ENCODE peak calls at places on chromosomes 11 and 22, in four cellular contexts. One of them, this sample, is unnamed.
A peak's percentile ranks its signal among the peaks of the same experiment; 100 is the strongest.

GRCh38 chr11:111406589-111406988 is 27.5 kb upstream of the POU2AF1 start:
- DNase-seq in astrocyte: no peak
- DNase-seq in lower leg skin: no peak
- DNase-seq in heart left ventricle: no peak
- DNase-seq in this sample: no peak

GRCh38 chr11:9736365-9736764 is 72.5 kb downstream of the SWAP70 start:
- DNase-seq in heart left ventricle: no peak
- DNase-seq in astrocyte: no peak
- DNase-seq in lower leg skin: no peak
- DNase-seq in this sample: no peak

GRCh38 chr11:33829430-33830141 is 55.3 kb upstream of the FBXO3 start:
- DNase-seq in heart left ventricle: peak; percentile 35
- DNase-seq in lower leg skin: peak; percentile 51
- DNase-seq in astrocyte: peak; percentile 49
- DNase-seq in this sample: peak; percentile 52

GRCh38 chr22:24134090-24134846 is 47.0 kb upstream of the SUSD2 start:
- DNase-seq in lower leg skin: no peak
- DNase-seq in astrocyte: no peak
- DNase-seq in heart left ventricle: no peak
- DNase-seq in this sample: no peak

GRCh38 chr22:47620391-47620790 is 857.9 kb downstream of the TBC1D22A start:
- DNase-seq in astrocyte: no peak
- DNase-seq in heart left ventricle: no peak
- DNase-seq in lower leg skin: no peak
- DNase-seq in this sample: no peak

GRCh38 chr11:57316017-57316416 is 8.7 kb downstream of the TNKS1BP1 start:
- DNase-seq in astrocyte: no peak
- DNase-seq in heart left ventricle: no peak
- DNase-seq in lower leg skin: no peak
- DNase-seq in this sample: no peak

GRCh38 chr11:129965248-129965647 is 37.4 kb downstream of the PRDM10 start:
- DNase-seq in lower leg skin: no peak
- DNase-seq in heart left ventricle: no peak
- DNase-seq in astrocyte: no peak
- DNase-seq in this sample: no peak

GRCh38 chr11:110759972-110760381 is 47.7 kb upstream of the ARHGAP20 start:
- DNase-seq in heart left ventricle: no peak
- DNase-seq in astrocyte: peak; percentile 79
- DNase-seq in lower leg skin: no peak
- DNase-seq in this sample: peak; percentile 33

GRCh38 chr11:117226388-117227385 is 5.2 kb downstream of the PCSK7 start:
- DNase-seq in lower leg skin: no peak
- DNase-seq in astrocyte: no peak
- DNase-seq in heart left ventricle: no peak
- DNase-seq in this sample: no peak

GRCh38 chr22:48365386-48365785 is 1462.3 kb downstream of the BRD1 start:
- DNase-seq in lower leg skin: no peak
- DNase-seq in heart left ventricle: no peak
- DNase-seq in astrocyte: no peak
- DNase-seq in this sample: no peak

GRCh38 chr22:33807465-33807864 is 112.8 kb downstream of the LARGE1 start:
- DNase-seq in heart left ventricle: no peak
- DNase-seq in astrocyte: peak; percentile 22
- DNase-seq in lower leg skin: no peak
- DNase-seq in this sample: no peak

GRCh38 chr22:28771195-28771791 is 1.2 kb upstream of the CCDC117 start:
- DNase-seq in heart left ventricle: no peak
- DNase-seq in astrocyte: no peak
- DNase-seq in lower leg skin: no peak
- DNase-seq in this sample: no peak

GRCh38 chr11:123690490-123690889 is 36.1 kb upstream of the SCN3B start:
- DNase-seq in astrocyte: peak; percentile 47
- DNase-seq in lower leg skin: no peak
- DNase-seq in heart left ventricle: no peak
- DNase-seq in this sample: no peak

GRCh38 chr11:118870396-118871343 is 13.0 kb upstream of the CXCR5 start:
- DNase-seq in heart left ventricle: peak; percentile 56
- DNase-seq in lower leg skin: no peak
- DNase-seq in astrocyte: no peak
- DNase-seq in this sample: peak; percentile 37

GRCh38 chr22:48742191-48742555 is 1085.5 kb downstream of the BRD1 start:
- DNase-seq in heart left ventricle: no peak
- DNase-seq in astrocyte: no peak
- DNase-seq in lower leg skin: no peak
- DNase-seq in this sample: no peak

GRCh38 chr11:45144126-45145082 is 2.0 kb upstream of the PRDM11 start:
- DNase-seq in heart left ventricle: no peak
- DNase-seq in lower leg skin: no peak
- DNase-seq in astrocyte: no peak
- DNase-seq in this sample: peak; percentile 19

GRCh38 chr11:59207988-59208432 is 4.7 kb downstream of the MPEG1 start:
- DNase-seq in lower leg skin: no peak
- DNase-seq in heart left ventricle: no peak
- DNase-seq in astrocyte: peak; percentile 94
- DNase-seq in this sample: no peak

GRCh38 chr11:117613521-117613920 is 183.5 kb downstream of the DSCAML1 start:
- DNase-seq in lower leg skin: no peak
- DNase-seq in astrocyte: no peak
- DNase-seq in heart left ventricle: no peak
- DNase-seq in this sample: no peak

GRCh38 chr11:118074785-118075184 is 2.1 kb upstream of the TMPRSS4 start:
- DNase-seq in astrocyte: no peak
- DNase-seq in lower leg skin: peak; percentile 39
- DNase-seq in heart left ventricle: no peak
- DNase-seq in this sample: no peak

GRCh38 chr11:115716577-115717214 is 212.5 kb upstream of the CADM1 start:
- DNase-seq in lower leg skin: no peak
- DNase-seq in heart left ventricle: no peak
- DNase-seq in astrocyte: no peak
- DNase-seq in this sample: no peak

GRCh38 chr11:111922803-111923202 is 4.1 kb downstream of the C11orf52 start:
- DNase-seq in astrocyte: peak; percentile 72
- DNase-seq in lower leg skin: peak; percentile 86
- DNase-seq in heart left ventricle: no peak
- DNase-seq in this sample: peak; percentile 78

GRCh38 chr11:101912823-101913284 is 2.0 kb upstream of the CEP126 start:
- DNase-seq in heart left ventricle: no peak
- DNase-seq in astrocyte: peak; percentile 29
- DNase-seq in lower leg skin: no peak
- DNase-seq in this sample: no peak
- TF ChIP-seq CTCF in heart left ventricle: no peak
- TF ChIP-seq CTCF in astrocyte: no peak
- TF ChIP-seq CTCF in lower leg skin: no peak
- TF ChIP-seq CTCF in this sample: no peak

GRCh38 chr11:17012179-17012578 is 2.0 kb downstream of the PLEKHA7 start:
- DNase-seq in lower leg skin: no peak
- DNase-seq in heart left ventricle: no peak
- DNase-seq in astrocyte: no peak
- DNase-seq in this sample: no peak
- H3K4me3 ChIP-seq in lower leg skin: no peak overlapping the region
- H3K4me3 ChIP-seq in heart left ventricle: no peak overlapping the region
- H3K4me3 ChIP-seq in astrocyte: no peak overlapping the region
- H3K4me3 ChIP-seq in this sample: no peak overlapping the region

DNA sequence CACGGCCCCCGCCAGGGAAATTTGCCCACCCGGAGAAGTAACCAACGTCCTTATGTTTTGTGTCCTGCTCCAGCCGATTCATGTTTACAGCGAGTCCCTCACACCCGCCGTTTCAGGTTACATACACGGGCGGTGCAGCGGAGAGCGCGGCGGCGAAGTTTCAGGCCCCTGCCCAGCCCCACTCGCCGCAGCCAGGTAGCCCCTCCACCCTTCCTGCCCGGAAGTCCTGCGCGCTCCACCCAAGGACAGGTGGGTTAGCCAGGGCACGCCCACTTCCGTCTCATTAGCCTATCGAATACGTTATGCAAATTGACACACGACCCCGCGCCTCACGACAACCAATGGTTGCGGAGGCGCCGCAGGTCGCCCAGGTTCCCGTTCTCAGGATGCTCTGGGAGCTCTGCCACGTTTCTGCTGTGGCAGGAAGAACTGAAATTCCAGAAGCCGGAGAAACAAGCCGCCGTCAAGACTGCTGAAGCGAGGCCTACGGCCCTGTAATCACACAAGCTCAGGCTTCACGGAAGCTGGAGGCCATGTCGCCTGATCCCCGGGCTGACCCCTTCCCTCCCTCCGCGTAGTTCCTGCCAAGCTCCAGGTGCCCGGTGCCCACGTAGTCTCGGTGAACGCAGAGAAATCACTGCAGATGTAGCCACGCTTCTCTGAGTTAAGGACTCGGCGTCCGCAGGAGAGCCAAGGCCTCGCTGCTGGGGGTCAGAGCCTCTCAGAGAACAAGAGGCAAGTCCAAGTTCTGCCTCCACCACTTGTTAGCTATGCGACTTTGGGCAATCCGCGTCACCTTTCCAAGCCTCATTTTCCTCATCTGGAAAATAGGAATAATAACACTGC is 22.4 kb upstream of the MYH9 start:
- DNase-seq in heart left ventricle: peak; percentile 87
- DNase-seq in astrocyte: peak; percentile 65
- DNase-seq in lower leg skin: peak; percentile 85
- DNase-seq in this sample: peak; percentile 95
- TF ChIP-seq CTCF in heart left ventricle: no peak
- TF ChIP-seq CTCF in astrocyte: no peak
- TF ChIP-seq CTCF in lower leg skin: no peak
- TF ChIP-seq CTCF in this sample: no peak

DNA sequence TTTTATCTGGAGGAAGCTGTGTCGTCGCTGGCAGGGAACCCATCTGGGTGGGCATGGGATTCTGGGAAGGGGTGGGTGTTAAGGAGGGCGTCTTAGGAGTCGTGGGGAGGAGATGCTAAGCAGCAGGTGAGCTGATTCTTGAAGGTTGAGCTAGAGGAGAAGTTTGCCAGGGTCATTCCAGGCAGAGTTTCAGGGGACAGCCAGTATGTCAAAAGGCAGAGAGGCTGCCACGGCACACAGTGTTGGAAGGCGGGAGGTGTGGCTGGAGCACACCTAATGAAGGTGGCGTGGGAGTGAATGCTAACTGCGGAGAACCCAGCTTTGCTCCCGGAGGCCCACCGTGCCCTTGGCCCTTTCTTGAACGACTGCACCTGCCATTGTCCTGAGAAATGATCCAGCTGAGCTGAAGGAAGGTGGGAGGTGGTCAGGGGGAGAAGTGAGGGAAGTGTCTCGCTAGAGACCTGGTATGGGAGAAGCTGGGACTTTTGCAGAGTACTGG is 1.3 kb downstream of the FAM118A start:
- DNase-seq in astrocyte: no peak
- DNase-seq in lower leg skin: no peak
- DNase-seq in heart left ventricle: no peak
- DNase-seq in this sample: no peak
- H3K4me3 ChIP-seq in astrocyte: peak overlapping the region; percentile 77
- H3K4me3 ChIP-seq in lower leg skin: no peak overlapping the region
- H3K4me3 ChIP-seq in heart left ventricle: peak overlapping the region; percentile 81
- H3K4me3 ChIP-seq in this sample: no peak overlapping the region

GRCh38 chr11:37107415-37107814 is 509.4 kb upstream of the RAG2 start:
- DNase-seq in astrocyte: no peak
- DNase-seq in lower leg skin: no peak
- DNase-seq in heart left ventricle: no peak
- DNase-seq in this sample: no peak
- TF ChIP-seq CTCF in astrocyte: no peak
- TF ChIP-seq CTCF in lower leg skin: no peak
- TF ChIP-seq CTCF in heart left ventricle: no peak
- TF ChIP-seq CTCF in this sample: no peak

DNA sequence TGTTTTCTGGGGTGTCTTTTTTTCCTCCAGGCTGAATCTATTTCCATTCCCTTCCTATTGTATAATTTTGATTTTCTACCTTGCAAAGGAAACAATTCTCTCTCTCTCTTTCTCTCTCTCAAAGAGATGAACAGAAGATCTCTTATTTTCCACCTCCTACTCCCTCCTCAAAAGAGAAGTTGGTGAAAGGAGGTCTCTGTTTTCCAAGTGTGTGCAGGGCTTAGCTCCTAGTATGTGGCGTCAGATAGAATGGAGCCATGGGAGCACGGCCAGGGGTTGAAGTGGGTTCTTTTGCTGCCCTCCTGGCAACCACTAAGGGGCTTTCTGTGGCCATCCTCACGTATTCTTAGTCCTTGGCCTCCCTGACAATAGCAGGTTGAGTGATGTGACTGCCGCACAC is 480 bp downstream of the TRIM34 start:
- DNase-seq in heart left ventricle: no peak
- DNase-seq in astrocyte: no peak
- DNase-seq in lower leg skin: no peak
- DNase-seq in this sample: no peak
- H3K4me3 ChIP-seq in heart left ventricle: peak overlapping the region; percentile 48
- H3K4me3 ChIP-seq in astrocyte: peak overlapping the region; percentile 62
- H3K4me3 ChIP-seq in lower leg skin: peak overlapping the region; percentile 36
- H3K4me3 ChIP-seq in this sample: peak overlapping the region; percentile 56

DNA sequence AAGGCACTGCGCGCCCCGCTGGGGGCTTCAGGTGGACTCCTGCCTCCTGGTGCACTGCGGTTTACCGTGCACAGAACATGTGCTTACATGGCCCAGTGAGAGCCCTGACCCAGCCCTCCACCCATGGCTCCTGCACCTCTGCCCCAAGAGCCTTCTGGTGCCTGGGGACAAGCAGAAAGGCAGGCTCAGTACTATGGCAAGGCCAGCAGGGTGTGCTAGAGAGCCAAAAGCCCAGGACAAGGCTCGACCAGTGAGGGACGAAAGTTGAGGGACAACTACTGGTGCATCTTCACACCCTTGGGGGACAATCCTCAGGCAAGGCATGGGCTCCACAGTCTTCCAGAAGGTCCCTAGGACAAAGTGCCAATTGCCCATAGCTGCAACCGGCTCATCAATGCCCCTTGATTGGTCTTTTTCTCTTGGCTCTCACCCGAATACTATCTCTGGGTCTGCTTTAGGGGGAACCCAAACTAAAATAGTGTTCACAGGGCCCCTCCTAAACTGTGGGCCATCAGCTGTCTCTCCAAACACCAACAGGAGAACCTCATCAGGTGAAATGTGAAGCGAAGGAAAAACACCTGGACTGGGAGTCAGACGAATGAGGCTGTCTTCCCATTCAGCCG is 13.5 kb downstream of the PGA5 start:
- DNase-seq in heart left ventricle: peak; percentile 57
- DNase-seq in lower leg skin: peak; percentile 26
- DNase-seq in astrocyte: no peak
- DNase-seq in this sample: peak; percentile 56
- TF ChIP-seq CTCF in heart left ventricle: peak; percentile 73
- TF ChIP-seq CTCF in lower leg skin: no peak
- TF ChIP-seq CTCF in astrocyte: peak; percentile 75
- TF ChIP-seq CTCF in this sample: peak; percentile 73

GRCh38 chr11:12862761-12863469 is 146.2 kb upstream of the RASSF10 start:
- DNase-seq in heart left ventricle: no peak
- DNase-seq in lower leg skin: no peak
- DNase-seq in astrocyte: peak; percentile 89
- DNase-seq in this sample: no peak

GRCh38 chr11:12864316-12865156 is 144.6 kb upstream of the RASSF10 start:
- DNase-seq in astrocyte: peak; percentile 92
- DNase-seq in lower leg skin: no peak
- DNase-seq in heart left ventricle: no peak
- DNase-seq in this sample: no peak

GRCh38 chr11:12865871-12866595 is 143.1 kb upstream of the RASSF10 start:
- DNase-seq in lower leg skin: no peak
- DNase-seq in astrocyte: no peak
- DNase-seq in heart left ventricle: no peak
- DNase-seq in this sample: no peak

GRCh38 chr11:12860827-12861226 is 148.3 kb upstream of the RASSF10 start:
- DNase-seq in heart left ventricle: no peak
- DNase-seq in astrocyte: peak; percentile 61
- DNase-seq in lower leg skin: no peak
- DNase-seq in this sample: no peak

GRCh38 chr11:12863605-12864121 is 145.5 kb upstream of the RASSF10 start:
- DNase-seq in heart left ventricle: no peak
- DNase-seq in lower leg skin: no peak
- DNase-seq in astrocyte: no peak
- DNase-seq in this sample: no peak
- H3K4me3 ChIP-seq in heart left ventricle: no peak overlapping the region
- H3K4me3 ChIP-seq in lower leg skin: no peak overlapping the region
- H3K4me3 ChIP-seq in astrocyte: no peak overlapping the region
- H3K4me3 ChIP-seq in this sample: no peak overlapping the region

GRCh38 chr11:125935056-125935455 is 10.8 kb upstream of the VSIG10L2 start:
- DNase-seq in lower leg skin: no peak
- DNase-seq in astrocyte: no peak
- DNase-seq in heart left ventricle: no peak
- DNase-seq in this sample: no peak
- TF ChIP-seq CTCF in lower leg skin: no peak
- TF ChIP-seq CTCF in astrocyte: no peak
- TF ChIP-seq CTCF in heart left ventricle: no peak
- TF ChIP-seq CTCF in this sample: no peak